ENCODE peak calls at places on chromosomes 7 and 10, in nine cellular contexts. R is AG04450; M is IMR-90; E is thoracic aorta; S is heart left ventricle; G is A673; D is CD8-positive, alpha-beta T cell; I is BE2C; X is HAP-1. J is an unnamed sample. For H3K27me3, the result is how much of the 10 kb centered on the place peaks cover.

GRCh38 chr10:23293145-23293724 is 51.4 kb downstream of the C10orf67 start:
- DNase-seq in E (no peak), D (no peak), S (no peak), M (peak), R (no peak), X (peak), I (peak), G (peak), J (no peak)

GRCh38 chr10:327889-328809 is 192.9 kb downstream of the ZMYND11 start:
- DNase-seq in G (no peak), I (no peak), M (no peak), R (no peak), X (no peak), S (no peak), E (no peak), D (no peak), J (no peak)

GRCh38 chr7:148664319-148664718 is 34.4 kb upstream of the CUL1 start:
- DNase-seq in E (no peak), G (no peak), I (no peak), M (peak), X (no peak), D (no peak), S (no peak), R (no peak), J (no peak)

GRCh38 chr7:98106647-98107312 is at the start of gene LMTK2:
- DNase-seq in I (peak), E (peak), M (peak), X (peak), D (peak), R (peak), S (peak), G (peak), J (peak)

GRCh38 chr7:73880755-73881328 is 19.9 kb downstream of the TMEM270 start:
- DNase-seq in G (no peak), M (no peak), S (no peak), D (no peak), X (no peak), R (no peak), E (no peak), I (no peak), J (no peak)

GRCh38 chr10:53839437-53840039 is 961.5 kb downstream of the PCDH15 start:
- DNase-seq in S (no peak), I (no peak), D (no peak), M (peak), G (peak), E (no peak), R (no peak), X (peak), J (no peak)

GRCh38 chr7:56077681-56078080 is 13.6 kb downstream of the SUMF2 start:
- DNase-seq in M (no peak), I (no peak), G (no peak), R (no peak), X (no peak), S (no peak), D (no peak), E (no peak), J (no peak)

GRCh38 chr7:29408841-29409243 is 154.8 kb upstream of the PRR15 start:
- DNase-seq in D (peak), R (peak), S (no peak), X (peak), E (peak), I (peak), G (peak), M (peak), J (no peak)

GRCh38 chr7:111076205-111076604 is 14.7 kb upstream of the LRRN3 start:
- DNase-seq in D (no peak), R (no peak), X (no peak), E (no peak), G (no peak), S (no peak), I (no peak), M (peak), J (no peak)

GRCh38 chr7:153190986-153191385 is 431.4 kb downstream of the ACTR3B start:
- DNase-seq in G (no peak), R (no peak), D (no peak), E (no peak), S (no peak), X (no peak), M (no peak), I (no peak), J (no peak)

GRCh38 chr7:15925608-15926007 is 239.1 kb upstream of the MEOX2 start:
- DNase-seq in G (no peak), X (no peak), E (no peak), D (no peak), I (no peak), R (no peak), M (no peak), S (no peak), J (no peak)

GRCh38 chr10:98373260-98373659 is 41.7 kb downstream of the PYROXD2 start:
- DNase-seq in G (no peak), D (no peak), E (no peak), R (no peak), S (no peak), M (no peak), I (no peak), X (no peak), J (no peak)

GRCh38 chr7:145957160-145957890 is 159.3 kb upstream of the CNTNAP2 start:
- DNase-seq in G (no peak), D (no peak), I (no peak), X (no peak), M (no peak), S (no peak), R (no peak), E (no peak), J (no peak)

GRCh38 chr7:75916685-75917634 is 2.0 kb downstream of the POR start:
- DNase-seq in M (no peak), X (no peak), E (no peak), D (no peak), R (no peak), S (no peak), I (no peak), G (no peak), J (no peak)

GRCh38 chr10:127150136-127150535 is 46.3 kb downstream of the INSYN2A start:
- DNase-seq in I (no peak), R (no peak), G (no peak), S (no peak), D (no peak), M (peak), X (no peak), E (no peak), J (no peak)

GRCh38 chr7:80859272-80859970 is 59.4 kb downstream of the SEMA3C start:
- DNase-seq in R (no peak), M (peak), D (no peak), S (no peak), I (no peak), E (peak), X (no peak), G (no peak), J (no peak)

GRCh38 chr7:519429-519973 is at the start of gene PDGFA:
- DNase-seq in I (no peak), E (no peak), R (no peak), D (no peak), G (peak), S (no peak), X (peak), M (peak), J (no peak)

GRCh38 chr7:80900583-80901576 is 18.0 kb downstream of the SEMA3C start:
- DNase-seq in I (no peak), S (no peak), D (no peak), R (no peak), E (no peak), M (peak), G (peak), X (no peak), J (no peak)

GRCh38 chr7:1463685-1464223 is 4.5 kb upstream of the MICALL2 start:
- DNase-seq in D (no peak), R (no peak), S (no peak), I (no peak), G (no peak), X (no peak), E (no peak), M (no peak), J (no peak)

GRCh38 chr7:5774790-5775189 is 6.7 kb downstream of the RNF216 start:
- DNase-seq in G (no peak), E (no peak), S (no peak), I (no peak), R (no peak), X (no peak), D (no peak), M (no peak), J (no peak)

GRCh38 chr7:134741901-134742635 is 37.4 kb upstream of the CALD1 start:
- DNase-seq in D (no peak), X (no peak), G (no peak), S (peak), E (no peak), M (peak), R (peak), I (no peak), J (no peak)

GRCh38 chr10:132618158-132618924 is 80.8 kb downstream of the INPP5A start:
- DNase-seq in D (no peak), M (peak), S (no peak), R (no peak), E (no peak), G (no peak), X (no peak), I (no peak), J (no peak)

GRCh38 chr10:55631071-55631654 is 729.9 kb downstream of the ZWINT start:
- DNase-seq in E (no peak), I (peak), S (peak), D (no peak), X (peak), M (no peak), R (no peak), G (peak), J (no peak)

GRCh38 chr10:18104223-18104872 is 35.9 kb upstream of the CACNB2 start:
- DNase-seq in M (peak), G (peak), E (peak), S (no peak), R (no peak), I (peak), D (no peak), X (peak), J (peak)

GRCh38 chr10:59372543-59372942 is 10.2 kb upstream of the FAM13C start:
- DNase-seq in R (no peak), I (no peak), G (no peak), M (peak), S (no peak), X (no peak), E (no peak), D (no peak), J (no peak)

GRCh38 chr10:82150123-82150900 is 275.3 kb downstream of the NRG3 start:
- DNase-seq in S (no peak), R (no peak), D (no peak), E (no peak), G (peak), M (no peak), I (peak), X (no peak), J (no peak)

GRCh38 chr7:83060218-83060617 is 102.5 kb downstream of the PCLO start:
- DNase-seq in I (peak), R (no peak), X (no peak), S (peak), E (no peak), G (no peak), D (no peak), M (no peak), J (no peak)

GRCh38 chr7:68088894-68089293 is 1092.3 kb downstream of the TYW1 start:
- DNase-seq in S (no peak), G (no peak), M (no peak), E (no peak), I (no peak), X (no peak), R (no peak), D (no peak), J (no peak)

GRCh38 chr10:108365541-108365940 is 1201.0 kb upstream of the SORCS1 start:
- DNase-seq in G (no peak), X (no peak), S (no peak), E (no peak), M (no peak), I (no peak), D (no peak), R (no peak), J (no peak)

GRCh38 chr7:31782411-31782991 is 95.5 kb downstream of the PPP1R17 start:
- DNase-seq in M (peak), R (no peak), D (no peak), G (peak), E (no peak), S (no peak), X (peak), I (peak), J (no peak)
- H3K27me3 ChIP-seq in M (under half), R (under half), D (under half), G (under half), E (under half), S (under half), X (under half), I (under half), J (under half)

DNA sequence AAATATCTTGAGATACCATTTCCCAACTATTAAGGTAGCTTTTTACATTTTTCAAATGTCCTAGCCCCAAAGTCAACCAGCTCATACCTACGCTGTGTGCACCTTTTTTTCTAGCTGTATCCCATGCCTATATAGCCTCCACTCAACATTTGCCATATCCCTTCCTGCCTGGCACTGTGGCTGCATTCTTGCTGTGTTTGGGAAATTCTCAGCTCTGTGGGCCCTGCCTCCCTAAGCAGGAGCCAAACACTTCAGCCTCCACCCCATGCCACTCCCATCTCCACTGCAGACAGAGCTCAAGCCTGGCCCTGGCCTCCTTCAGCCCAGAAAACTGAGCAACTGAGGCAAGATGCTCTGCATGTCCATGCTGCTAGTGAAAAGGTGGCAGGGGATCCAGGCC is 141.3 kb downstream of the RAB11FIP2 start:
- DNase-seq in D (no peak), G (no peak), E (no peak), I (no peak), R (no peak), M (no peak), X (no peak), S (no peak), J (no peak)
- H3K27me3 ChIP-seq in D (under half), G (under half), E (under half), I (under half), R (under half), M (under half), X (under half), S (under half), J (under half)

DNA sequence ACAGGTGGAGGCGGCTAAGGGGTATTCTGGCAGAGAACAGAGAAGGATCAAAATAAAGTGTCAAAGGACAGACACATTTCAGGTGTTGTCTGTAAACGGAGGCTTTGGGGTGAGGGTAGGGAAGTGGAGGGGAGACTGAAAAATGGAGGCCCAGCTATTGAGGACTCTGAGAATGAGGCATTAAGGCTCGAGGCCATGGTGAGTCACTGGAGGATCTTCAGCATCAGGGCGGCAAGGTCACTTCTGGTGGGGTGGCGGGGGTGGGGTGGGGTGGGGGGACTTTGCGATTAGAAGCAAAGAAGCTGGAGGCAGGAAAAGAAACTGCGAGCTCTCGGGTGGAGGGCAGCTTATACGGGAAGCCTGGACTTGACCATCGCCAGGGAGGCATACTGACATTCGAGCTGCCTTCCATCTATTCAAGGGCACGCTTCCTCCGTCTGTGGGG is 58.4 kb upstream of the PCGF5 start:
- DNase-seq in R (no peak), I (no peak), M (peak), G (no peak), X (no peak), S (no peak), D (no peak), E (no peak), J (no peak)
- H3K27me3 ChIP-seq in R (under half), I (under half), M (under half), G (under half), X (under half), S (under half), D (under half), E (under half), J (under half)

DNA sequence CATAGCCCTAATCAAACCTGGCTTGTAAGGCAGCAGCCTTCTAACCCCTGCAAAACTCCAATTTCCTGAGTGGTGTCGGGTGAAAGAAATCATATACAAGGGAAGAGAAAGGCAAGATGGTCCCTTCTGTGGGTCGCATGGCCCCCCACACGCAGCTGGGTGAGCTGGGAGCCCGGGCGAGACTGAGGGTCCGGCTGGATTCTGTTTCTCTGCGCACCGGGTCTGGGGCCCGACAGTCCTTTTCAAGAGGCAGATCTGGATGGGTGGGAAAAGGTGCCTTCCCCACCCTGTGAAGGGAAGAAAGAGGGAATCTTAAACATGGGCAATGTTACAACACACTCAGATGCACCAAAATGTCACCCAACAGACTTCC is 18.5 kb downstream of the WDR86 start:
- DNase-seq in R (no peak), X (no peak), M (no peak), D (no peak), I (no peak), G (no peak), E (no peak), S (no peak), J (no peak)
- H3K27me3 ChIP-seq in R (under half), X (under half), M (under half), D (under half), I (under half), G (under half), E (under half), S (under half), J (under half)

J was measured in GM06990.